ENCODE peak calls at places on chromosomes 1 and 21, in ten cellular contexts. One of them, this sample, is unnamed.

GRCh38 chr1:31434101-31434871 is 21.3 kb downstream of the SERINC2 start:
- DNase-seq in activated CD4-positive, alpha-beta T cell treated with anti-CD3 and anti-CD28 coated beads, Interleukin-2, amount 10 ng/mL, durations not matched to agents 7 days and 5 days: no peak
- DNase-seq in stimulated activated CD8-positive, alpha-beta memory T cell treated with anti-CD3 and anti-CD28 coated beads, Interleukin-2, amount 100 ng/mL, for 48 hours: no peak
- DNase-seq in ascending aorta: no peak
- DNase-seq in substantia nigra: no peak
- DNase-seq in activated effector memory CD4-positive, alpha-beta T cell treated with Interleukin-2 at 50 U/mL for 16 hours: no peak
- DNase-seq in cortex of kidney: no peak
- DNase-seq in stromal cell of bone marrow: no peak
- DNase-seq in B cell: no peak
- DNase-seq in ovary: no peak
- DNase-seq in this sample: no peak

GRCh38 chr1:209884665-209885117 is 53.3 kb upstream of the SYT14 start:
- DNase-seq in stromal cell of bone marrow: peak
- DNase-seq in activated effector memory CD4-positive, alpha-beta T cell treated with Interleukin-2 at 50 U/mL for 16 hours: no peak
- DNase-seq in cortex of kidney: no peak
- DNase-seq in substantia nigra: no peak
- DNase-seq in B cell: no peak
- DNase-seq in stimulated activated CD8-positive, alpha-beta memory T cell treated with anti-CD3 and anti-CD28 coated beads, Interleukin-2, amount 100 ng/mL, for 48 hours: peak
- DNase-seq in activated CD4-positive, alpha-beta T cell treated with anti-CD3 and anti-CD28 coated beads, Interleukin-2, amount 10 ng/mL, durations not matched to agents 7 days and 5 days: peak
- DNase-seq in ascending aorta: peak
- DNase-seq in ovary: no peak
- DNase-seq in this sample: peak

GRCh38 chr1:17401841-17402240 is 29.8 kb downstream of the PADI6 start:
- DNase-seq in stromal cell of bone marrow: no peak
- DNase-seq in stimulated activated CD8-positive, alpha-beta memory T cell treated with anti-CD3 and anti-CD28 coated beads, Interleukin-2, amount 100 ng/mL, for 48 hours: no peak
- DNase-seq in ovary: no peak
- DNase-seq in ascending aorta: no peak
- DNase-seq in B cell: no peak
- DNase-seq in activated effector memory CD4-positive, alpha-beta T cell treated with Interleukin-2 at 50 U/mL for 16 hours: no peak
- DNase-seq in cortex of kidney: no peak
- DNase-seq in substantia nigra: no peak
- DNase-seq in activated CD4-positive, alpha-beta T cell treated with anti-CD3 and anti-CD28 coated beads, Interleukin-2, amount 10 ng/mL, durations not matched to agents 7 days and 5 days: no peak
- DNase-seq in this sample: no peak

GRCh38 chr1:235646463-235646862 is 3.1 kb downstream of the GNG4 start:
- DNase-seq in activated effector memory CD4-positive, alpha-beta T cell treated with Interleukin-2 at 50 U/mL for 16 hours: no peak
- DNase-seq in ascending aorta: no peak
- DNase-seq in activated CD4-positive, alpha-beta T cell treated with anti-CD3 and anti-CD28 coated beads, Interleukin-2, amount 10 ng/mL, durations not matched to agents 7 days and 5 days: no peak
- DNase-seq in stromal cell of bone marrow: no peak
- DNase-seq in ovary: no peak
- DNase-seq in B cell: no peak
- DNase-seq in cortex of kidney: no peak
- DNase-seq in stimulated activated CD8-positive, alpha-beta memory T cell treated with anti-CD3 and anti-CD28 coated beads, Interleukin-2, amount 100 ng/mL, for 48 hours: no peak
- DNase-seq in substantia nigra: no peak
- DNase-seq in this sample: no peak

GRCh38 chr1:154141240-154141639 is 13.6 kb downstream of the NUP210L start:
- DNase-seq in B cell: no peak
- DNase-seq in stromal cell of bone marrow: peak
- DNase-seq in ovary: no peak
- DNase-seq in activated effector memory CD4-positive, alpha-beta T cell treated with Interleukin-2 at 50 U/mL for 16 hours: no peak
- DNase-seq in cortex of kidney: no peak
- DNase-seq in stimulated activated CD8-positive, alpha-beta memory T cell treated with anti-CD3 and anti-CD28 coated beads, Interleukin-2, amount 100 ng/mL, for 48 hours: no peak
- DNase-seq in activated CD4-positive, alpha-beta T cell treated with anti-CD3 and anti-CD28 coated beads, Interleukin-2, amount 10 ng/mL, durations not matched to agents 7 days and 5 days: no peak
- DNase-seq in ascending aorta: no peak
- DNase-seq in substantia nigra: no peak
- DNase-seq in this sample: peak

GRCh38 chr1:221708076-221708571 is 33.8 kb downstream of the DUSP10 start:
- DNase-seq in activated CD4-positive, alpha-beta T cell treated with anti-CD3 and anti-CD28 coated beads, Interleukin-2, amount 10 ng/mL, durations not matched to agents 7 days and 5 days: peak
- DNase-seq in cortex of kidney: no peak
- DNase-seq in substantia nigra: no peak
- DNase-seq in ovary: no peak
- DNase-seq in ascending aorta: no peak
- DNase-seq in B cell: peak
- DNase-seq in stromal cell of bone marrow: peak
- DNase-seq in activated effector memory CD4-positive, alpha-beta T cell treated with Interleukin-2 at 50 U/mL for 16 hours: no peak
- DNase-seq in stimulated activated CD8-positive, alpha-beta memory T cell treated with anti-CD3 and anti-CD28 coated beads, Interleukin-2, amount 100 ng/mL, for 48 hours: peak
- DNase-seq in this sample: no peak

GRCh38 chr1:67559222-67559700 is 125.7 kb upstream of the GADD45A start:
- DNase-seq in activated effector memory CD4-positive, alpha-beta T cell treated with Interleukin-2 at 50 U/mL for 16 hours: no peak
- DNase-seq in ascending aorta: no peak
- DNase-seq in activated CD4-positive, alpha-beta T cell treated with anti-CD3 and anti-CD28 coated beads, Interleukin-2, amount 10 ng/mL, durations not matched to agents 7 days and 5 days: no peak
- DNase-seq in cortex of kidney: no peak
- DNase-seq in stimulated activated CD8-positive, alpha-beta memory T cell treated with anti-CD3 and anti-CD28 coated beads, Interleukin-2, amount 100 ng/mL, for 48 hours: no peak
- DNase-seq in B cell: no peak
- DNase-seq in ovary: peak
- DNase-seq in stromal cell of bone marrow: peak
- DNase-seq in substantia nigra: no peak
- DNase-seq in this sample: peak

GRCh38 chr1:203627819-203628184 is 1.2 kb downstream of the ATP2B4 start:
- DNase-seq in activated effector memory CD4-positive, alpha-beta T cell treated with Interleukin-2 at 50 U/mL for 16 hours: no peak
- DNase-seq in ascending aorta: no peak
- DNase-seq in activated CD4-positive, alpha-beta T cell treated with anti-CD3 and anti-CD28 coated beads, Interleukin-2, amount 10 ng/mL, durations not matched to agents 7 days and 5 days: peak
- DNase-seq in ovary: no peak
- DNase-seq in stimulated activated CD8-positive, alpha-beta memory T cell treated with anti-CD3 and anti-CD28 coated beads, Interleukin-2, amount 100 ng/mL, for 48 hours: peak
- DNase-seq in cortex of kidney: no peak
- DNase-seq in substantia nigra: no peak
- DNase-seq in B cell: no peak
- DNase-seq in stromal cell of bone marrow: peak
- DNase-seq in this sample: peak

GRCh38 chr1:25875154-25875855 is at the start of gene PAQR7:
- DNase-seq in ascending aorta: peak
- DNase-seq in stromal cell of bone marrow: peak
- DNase-seq in activated CD4-positive, alpha-beta T cell treated with anti-CD3 and anti-CD28 coated beads, Interleukin-2, amount 10 ng/mL, durations not matched to agents 7 days and 5 days: peak
- DNase-seq in B cell: peak
- DNase-seq in ovary: peak
- DNase-seq in activated effector memory CD4-positive, alpha-beta T cell treated with Interleukin-2 at 50 U/mL for 16 hours: peak
- DNase-seq in stimulated activated CD8-positive, alpha-beta memory T cell treated with anti-CD3 and anti-CD28 coated beads, Interleukin-2, amount 100 ng/mL, for 48 hours: peak
- DNase-seq in cortex of kidney: peak
- DNase-seq in substantia nigra: peak
- DNase-seq in this sample: peak

GRCh38 chr21:31370893-31371652 is 27.0 kb upstream of the TIAM1 start:
- DNase-seq in stromal cell of bone marrow: peak
- DNase-seq in substantia nigra: no peak
- DNase-seq in activated effector memory CD4-positive, alpha-beta T cell treated with Interleukin-2 at 50 U/mL for 16 hours: no peak
- DNase-seq in ovary: no peak
- DNase-seq in activated CD4-positive, alpha-beta T cell treated with anti-CD3 and anti-CD28 coated beads, Interleukin-2, amount 10 ng/mL, durations not matched to agents 7 days and 5 days: no peak
- DNase-seq in cortex of kidney: no peak
- DNase-seq in ascending aorta: no peak
- DNase-seq in stimulated activated CD8-positive, alpha-beta memory T cell treated with anti-CD3 and anti-CD28 coated beads, Interleukin-2, amount 100 ng/mL, for 48 hours: no peak
- DNase-seq in B cell: no peak
- DNase-seq in this sample: no peak

GRCh38 chr1:219264557-219264956 is 90.9 kb downstream of the LYPLAL1 start:
- DNase-seq in stromal cell of bone marrow: no peak
- DNase-seq in stimulated activated CD8-positive, alpha-beta memory T cell treated with anti-CD3 and anti-CD28 coated beads, Interleukin-2, amount 100 ng/mL, for 48 hours: no peak
- DNase-seq in B cell: no peak
- DNase-seq in cortex of kidney: no peak
- DNase-seq in activated CD4-positive, alpha-beta T cell treated with anti-CD3 and anti-CD28 coated beads, Interleukin-2, amount 10 ng/mL, durations not matched to agents 7 days and 5 days: no peak
- DNase-seq in ascending aorta: no peak
- DNase-seq in substantia nigra: no peak
- DNase-seq in activated effector memory CD4-positive, alpha-beta T cell treated with Interleukin-2 at 50 U/mL for 16 hours: no peak
- DNase-seq in ovary: no peak
- DNase-seq in this sample: no peak

GRCh38 chr1:185404864-185405568 is 88.0 kb upstream of the IVNS1ABP start:
- DNase-seq in activated CD4-positive, alpha-beta T cell treated with anti-CD3 and anti-CD28 coated beads, Interleukin-2, amount 10 ng/mL, durations not matched to agents 7 days and 5 days: no peak
- DNase-seq in ovary: no peak
- DNase-seq in stimulated activated CD8-positive, alpha-beta memory T cell treated with anti-CD3 and anti-CD28 coated beads, Interleukin-2, amount 100 ng/mL, for 48 hours: no peak
- DNase-seq in activated effector memory CD4-positive, alpha-beta T cell treated with Interleukin-2 at 50 U/mL for 16 hours: no peak
- DNase-seq in stromal cell of bone marrow: no peak
- DNase-seq in substantia nigra: no peak
- DNase-seq in cortex of kidney: no peak
- DNase-seq in B cell: no peak
- DNase-seq in ascending aorta: no peak
- DNase-seq in this sample: no peak

GRCh38 chr1:33369081-33369480 is 48.2 kb upstream of the A3GALT2 start:
- DNase-seq in substantia nigra: no peak
- DNase-seq in ovary: no peak
- DNase-seq in activated effector memory CD4-positive, alpha-beta T cell treated with Interleukin-2 at 50 U/mL for 16 hours: no peak
- DNase-seq in activated CD4-positive, alpha-beta T cell treated with anti-CD3 and anti-CD28 coated beads, Interleukin-2, amount 10 ng/mL, durations not matched to agents 7 days and 5 days: no peak
- DNase-seq in ascending aorta: no peak
- DNase-seq in B cell: no peak
- DNase-seq in cortex of kidney: no peak
- DNase-seq in stromal cell of bone marrow: no peak
- DNase-seq in stimulated activated CD8-positive, alpha-beta memory T cell treated with anti-CD3 and anti-CD28 coated beads, Interleukin-2, amount 100 ng/mL, for 48 hours: no peak
- DNase-seq in this sample: no peak